ENCODE peak calls at places on chromosome 7, in eight cellular contexts. One of them, this sample, is unnamed. For H3K27me3, the result is how much of the 10 kb centered on the place peaks cover.

GRCh38 chr7:120802751-120803150 is 55.2 kb downstream of the TSPAN12 start:
- DNase-seq in ovary: no peak
- DNase-seq in lower lobe of right lung: no peak
- DNase-seq in psoas muscle: no peak
- DNase-seq in tibial nerve: no peak
- DNase-seq in cardiac muscle cell: no peak
- DNase-seq in IMR-90: no peak
- DNase-seq in kidney epithelial cell: no peak
- DNase-seq in this sample: no peak

GRCh38 chr7:101602484-101603241 is 26.4 kb downstream of the MYL10 start:
- DNase-seq in ovary: peak
- DNase-seq in cardiac muscle cell: peak
- DNase-seq in tibial nerve: peak
- DNase-seq in lower lobe of right lung: peak
- DNase-seq in kidney epithelial cell: no peak
- DNase-seq in psoas muscle: peak
- DNase-seq in IMR-90: peak
- DNase-seq in this sample: peak

GRCh38 chr7:3408814-3409595 is 108.0 kb downstream of the SDK1 start:
- DNase-seq in lower lobe of right lung: no peak
- DNase-seq in IMR-90: no peak
- DNase-seq in kidney epithelial cell: no peak
- DNase-seq in tibial nerve: no peak
- DNase-seq in cardiac muscle cell: no peak
- DNase-seq in psoas muscle: no peak
- DNase-seq in ovary: no peak
- DNase-seq in this sample: no peak

GRCh38 chr7:74002474-74003017 is 25.4 kb upstream of the ELN start:
- DNase-seq in ovary: no peak
- DNase-seq in lower lobe of right lung: peak
- DNase-seq in kidney epithelial cell: peak
- DNase-seq in cardiac muscle cell: peak
- DNase-seq in IMR-90: peak
- DNase-seq in psoas muscle: no peak
- DNase-seq in tibial nerve: no peak
- DNase-seq in this sample: no peak

GRCh38 chr7:129969881-129970446 is 17.2 kb upstream of the UBE2H start:
- DNase-seq in kidney epithelial cell: peak
- DNase-seq in lower lobe of right lung: peak
- DNase-seq in ovary: no peak
- DNase-seq in psoas muscle: no peak
- DNase-seq in IMR-90: peak
- DNase-seq in tibial nerve: no peak
- DNase-seq in cardiac muscle cell: peak
- DNase-seq in this sample: no peak

GRCh38 chr7:68433462-68433861 is 1164.8 kb upstream of the AUTS2 start:
- DNase-seq in cardiac muscle cell: peak
- DNase-seq in lower lobe of right lung: no peak
- DNase-seq in ovary: no peak
- DNase-seq in IMR-90: no peak
- DNase-seq in psoas muscle: no peak
- DNase-seq in kidney epithelial cell: no peak
- DNase-seq in tibial nerve: no peak
- DNase-seq in this sample: no peak

GRCh38 chr7:100691676-100692577 is 2.1 kb downstream of the GIGYF1 start:
- DNase-seq in cardiac muscle cell: peak
- DNase-seq in ovary: peak
- DNase-seq in IMR-90: peak
- DNase-seq in kidney epithelial cell: no peak
- DNase-seq in tibial nerve: peak
- DNase-seq in lower lobe of right lung: peak
- DNase-seq in psoas muscle: peak
- DNase-seq in this sample: peak

GRCh38 chr7:131557521-131558385 is 1.3 kb upstream of the PODXL start:
- DNase-seq in ovary: peak
- DNase-seq in lower lobe of right lung: no peak
- DNase-seq in kidney epithelial cell: no peak
- DNase-seq in tibial nerve: peak
- DNase-seq in psoas muscle: peak
- DNase-seq in IMR-90: no peak
- DNase-seq in cardiac muscle cell: no peak
- DNase-seq in this sample: no peak

GRCh38 chr7:95244616-95245015 is 79.7 kb downstream of the PON1 start:
- DNase-seq in ovary: no peak
- DNase-seq in kidney epithelial cell: no peak
- DNase-seq in cardiac muscle cell: no peak
- DNase-seq in tibial nerve: no peak
- DNase-seq in lower lobe of right lung: no peak
- DNase-seq in psoas muscle: no peak
- DNase-seq in IMR-90: no peak
- DNase-seq in this sample: no peak

GRCh38 chr7:128103498-128104108 is 72.4 kb upstream of the LRRC4 start:
- DNase-seq in kidney epithelial cell: no peak
- DNase-seq in lower lobe of right lung: peak
- DNase-seq in IMR-90: no peak
- DNase-seq in psoas muscle: peak
- DNase-seq in cardiac muscle cell: peak
- DNase-seq in ovary: peak
- DNase-seq in tibial nerve: peak
- DNase-seq in this sample: peak

GRCh38 chr7:137741443-137741842 is 105.3 kb downstream of the DGKI start:
- DNase-seq in tibial nerve: no peak
- DNase-seq in lower lobe of right lung: no peak
- DNase-seq in cardiac muscle cell: no peak
- DNase-seq in psoas muscle: no peak
- DNase-seq in kidney epithelial cell: no peak
- DNase-seq in IMR-90: no peak
- DNase-seq in ovary: no peak
- DNase-seq in this sample: no peak

GRCh38 chr7:127715901-127716300 is 63.9 kb downstream of the SND1 start:
- DNase-seq in tibial nerve: no peak
- DNase-seq in kidney epithelial cell: no peak
- DNase-seq in psoas muscle: no peak
- DNase-seq in ovary: no peak
- DNase-seq in cardiac muscle cell: no peak
- DNase-seq in lower lobe of right lung: no peak
- DNase-seq in IMR-90: no peak
- DNase-seq in this sample: no peak

GRCh38 chr7:123769371-123769770 is 20.6 kb upstream of the WASL start:
- DNase-seq in lower lobe of right lung: no peak
- DNase-seq in IMR-90: peak
- DNase-seq in ovary: no peak
- DNase-seq in cardiac muscle cell: peak
- DNase-seq in tibial nerve: no peak
- DNase-seq in kidney epithelial cell: no peak
- DNase-seq in psoas muscle: peak
- DNase-seq in this sample: no peak

GRCh38 chr7:75571209-75571608 is 79.1 kb downstream of the SPDYE5 start:
- DNase-seq in ovary: no peak
- DNase-seq in IMR-90: no peak
- DNase-seq in tibial nerve: no peak
- DNase-seq in psoas muscle: no peak
- DNase-seq in lower lobe of right lung: no peak
- DNase-seq in kidney epithelial cell: no peak
- DNase-seq in cardiac muscle cell: no peak
- DNase-seq in this sample: no peak

GRCh38 chr7:30934732-30935568 is 23.3 kb downstream of the AQP1 start:
- DNase-seq in kidney epithelial cell: no peak
- DNase-seq in psoas muscle: no peak
- DNase-seq in tibial nerve: no peak
- DNase-seq in IMR-90: no peak
- DNase-seq in ovary: no peak
- DNase-seq in cardiac muscle cell: no peak
- DNase-seq in lower lobe of right lung: no peak
- DNase-seq in this sample: no peak

GRCh38 chr7:156019776-156020565 is 207.7 kb upstream of the SHH start:
- DNase-seq in IMR-90: no peak
- DNase-seq in kidney epithelial cell: no peak
- DNase-seq in psoas muscle: no peak
- DNase-seq in lower lobe of right lung: no peak
- DNase-seq in cardiac muscle cell: no peak
- DNase-seq in tibial nerve: no peak
- DNase-seq in ovary: no peak
- DNase-seq in this sample: no peak

DNA sequence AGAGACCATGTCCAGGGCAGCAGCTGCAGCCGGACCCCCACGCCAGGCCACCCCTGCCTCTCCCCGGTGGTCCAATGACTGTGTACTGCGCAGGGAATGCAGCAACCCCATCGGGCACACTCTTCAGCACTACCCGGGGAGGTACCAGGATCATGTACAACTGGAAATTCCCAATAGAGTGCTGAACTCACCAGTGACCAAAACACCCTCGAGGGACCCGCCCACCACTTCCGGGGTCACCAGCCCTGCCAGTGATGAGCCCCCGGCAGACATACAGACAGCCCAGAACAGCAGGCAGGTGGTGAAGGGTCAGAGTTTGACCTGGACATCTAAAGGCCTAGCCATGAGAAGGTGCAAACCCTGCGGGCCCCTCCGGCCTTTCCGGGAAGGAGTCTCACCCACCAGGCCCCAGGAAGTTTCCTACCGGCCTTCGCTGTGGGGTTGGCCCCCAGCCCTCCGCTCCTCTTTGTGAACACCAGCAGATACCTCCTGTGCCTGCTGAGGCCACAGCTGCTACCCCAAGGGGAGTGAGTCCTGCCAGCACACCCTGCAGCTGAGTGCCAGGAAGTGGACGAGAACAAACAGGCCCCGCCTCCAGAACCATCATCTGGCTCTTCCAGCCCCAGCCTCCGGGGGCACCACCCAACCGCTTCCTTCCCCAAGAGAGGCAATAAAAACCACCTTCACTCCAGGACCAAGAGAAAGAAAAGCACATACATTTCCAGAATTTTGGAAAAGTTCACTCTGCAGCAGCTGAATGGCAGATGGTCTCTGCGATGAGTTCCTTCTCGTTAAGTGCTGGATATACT is 5.0 kb upstream of the ANKRD61 start:
- DNase-seq in kidney epithelial cell: no peak
- DNase-seq in lower lobe of right lung: peak
- DNase-seq in cardiac muscle cell: peak
- DNase-seq in tibial nerve: peak
- DNase-seq in psoas muscle: peak
- DNase-seq in IMR-90: peak
- DNase-seq in ovary: peak
- DNase-seq in this sample: peak
- H3K4me3 ChIP-seq in kidney epithelial cell: no peak
- H3K4me3 ChIP-seq in lower lobe of right lung: peak
- H3K4me3 ChIP-seq in cardiac muscle cell: no peak
- H3K4me3 ChIP-seq in tibial nerve: no peak
- H3K4me3 ChIP-seq in psoas muscle: peak
- H3K4me3 ChIP-seq in IMR-90: no peak
- H3K4me3 ChIP-seq in ovary: no peak
- H3K4me3 ChIP-seq in this sample: peak

DNA sequence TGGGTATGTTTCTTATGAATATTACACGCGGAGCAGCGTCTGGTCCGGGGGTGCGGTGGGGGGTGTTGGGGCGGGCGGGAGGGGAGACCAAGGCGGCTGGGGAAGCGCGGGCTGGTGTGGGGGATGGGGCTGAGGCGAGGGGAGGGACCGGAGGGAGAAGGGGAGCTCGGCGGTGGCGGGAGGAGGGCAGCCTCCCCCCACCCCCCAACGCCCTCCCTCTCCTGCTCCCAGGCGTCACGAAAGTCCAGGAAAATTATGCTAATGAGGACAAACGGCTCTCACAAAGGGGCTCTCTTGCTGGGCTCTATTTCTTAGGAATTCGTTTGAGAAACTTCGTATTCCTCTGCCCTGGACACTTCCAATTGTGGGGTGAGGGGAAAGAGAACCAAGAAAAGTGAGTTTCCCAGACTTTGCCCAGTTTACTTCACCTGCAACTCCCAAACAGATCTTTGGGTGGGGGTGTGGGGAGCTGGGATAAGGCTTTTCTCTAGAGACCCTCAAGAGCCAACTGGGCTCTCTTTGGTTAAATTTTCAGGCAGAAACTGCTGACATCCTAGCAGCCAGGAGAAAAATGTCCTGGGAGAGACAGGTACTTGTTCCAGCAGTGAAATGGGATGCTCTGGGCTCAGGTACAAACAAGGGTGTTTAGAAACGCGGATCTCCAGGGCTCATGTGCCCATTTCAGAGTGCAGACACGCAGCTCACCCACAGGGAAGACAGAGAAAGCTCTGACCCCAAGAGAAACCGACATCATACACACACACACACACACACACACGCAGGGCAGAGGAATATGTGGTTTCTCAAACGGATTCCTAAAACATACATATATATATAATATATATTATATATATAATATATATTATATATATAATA is 11.7 kb upstream of the HOXA2 start:
- DNase-seq in tibial nerve: no peak
- DNase-seq in ovary: peak
- DNase-seq in kidney epithelial cell: no peak
- DNase-seq in lower lobe of right lung: no peak
- DNase-seq in IMR-90: peak
- DNase-seq in cardiac muscle cell: no peak
- DNase-seq in psoas muscle: peak
- DNase-seq in this sample: no peak
- H3K27me3 ChIP-seq in tibial nerve: under half
- H3K27me3 ChIP-seq in ovary: under half
- H3K27me3 ChIP-seq in kidney epithelial cell: under half
- H3K27me3 ChIP-seq in lower lobe of right lung: under half
- H3K27me3 ChIP-seq in IMR-90: under half
- H3K27me3 ChIP-seq in cardiac muscle cell: half or more
- H3K27me3 ChIP-seq in psoas muscle: under half
- H3K27me3 ChIP-seq in this sample: under half

DNA sequence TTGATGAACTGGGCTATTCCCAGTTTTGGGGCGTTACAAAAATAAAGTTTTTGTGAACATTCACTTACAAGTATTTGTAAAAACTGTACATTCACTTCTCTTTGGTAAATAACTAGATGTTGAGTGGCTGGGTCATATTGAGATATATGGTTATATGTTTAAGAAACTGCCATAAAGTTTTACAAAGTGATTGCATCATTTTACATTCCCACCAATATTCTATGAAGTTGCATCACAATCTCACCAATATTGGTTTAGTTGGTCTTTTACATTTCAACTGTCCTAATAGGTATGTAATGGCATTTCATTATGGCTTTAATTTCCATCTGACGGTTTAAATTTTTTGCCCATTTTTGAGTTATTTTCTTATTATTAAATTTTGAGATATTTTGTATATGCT is 251.7 kb upstream of the GNAI1 start:
- DNase-seq in lower lobe of right lung: no peak
- DNase-seq in ovary: no peak
- DNase-seq in kidney epithelial cell: no peak
- DNase-seq in IMR-90: no peak
- DNase-seq in psoas muscle: no peak
- DNase-seq in tibial nerve: no peak
- DNase-seq in cardiac muscle cell: no peak
- DNase-seq in this sample: no peak
- H3K4me3 ChIP-seq in lower lobe of right lung: no peak
- H3K4me3 ChIP-seq in ovary: no peak
- H3K4me3 ChIP-seq in kidney epithelial cell: no peak
- H3K4me3 ChIP-seq in IMR-90: no peak
- H3K4me3 ChIP-seq in psoas muscle: no peak
- H3K4me3 ChIP-seq in tibial nerve: no peak
- H3K4me3 ChIP-seq in cardiac muscle cell: no peak
- H3K4me3 ChIP-seq in this sample: no peak

GRCh38 chr7:41504581-41504980 is 198.3 kb downstream of the INHBA start:
- DNase-seq in ovary: no peak
- DNase-seq in tibial nerve: no peak
- DNase-seq in IMR-90: peak
- DNase-seq in lower lobe of right lung: no peak
- DNase-seq in psoas muscle: no peak
- DNase-seq in cardiac muscle cell: no peak
- DNase-seq in kidney epithelial cell: no peak
- DNase-seq in this sample: no peak
- H3K27me3 ChIP-seq in ovary: under half
- H3K27me3 ChIP-seq in tibial nerve: under half
- H3K27me3 ChIP-seq in IMR-90: under half
- H3K27me3 ChIP-seq in lower lobe of right lung: under half
- H3K27me3 ChIP-seq in psoas muscle: under half
- H3K27me3 ChIP-seq in cardiac muscle cell: under half
- H3K27me3 ChIP-seq in kidney epithelial cell: under half
- H3K27me3 ChIP-seq in this sample: under half

GRCh38 chr7:143906176-143906575 is 4.2 kb upstream of the TCAF1 start:
- DNase-seq in psoas muscle: no peak
- DNase-seq in cardiac muscle cell: no peak
- DNase-seq in IMR-90: no peak
- DNase-seq in ovary: peak
- DNase-seq in kidney epithelial cell: no peak
- DNase-seq in tibial nerve: no peak
- DNase-seq in lower lobe of right lung: no peak
- DNase-seq in this sample: no peak
- H3K4me3 ChIP-seq in psoas muscle: no peak
- H3K4me3 ChIP-seq in cardiac muscle cell: no peak
- H3K4me3 ChIP-seq in IMR-90: no peak
- H3K4me3 ChIP-seq in ovary: no peak
- H3K4me3 ChIP-seq in kidney epithelial cell: no peak
- H3K4me3 ChIP-seq in tibial nerve: no peak
- H3K4me3 ChIP-seq in lower lobe of right lung: no peak
- H3K4me3 ChIP-seq in this sample: no peak

This sample was measured in dorsolateral prefrontal cortex.